ENCODE peak calls at places on chromosome 18, in ten cellular contexts. Y is CD4-positive, alpha-beta T cell; L is choroid plexus epithelial cell; Z is nephron progenitor cell; X is thoracic aorta; F is neural progenitor cell; M is foreskin fibroblast; T is HCT116; B is testis; O is AG09309. J is an unnamed sample.
A peak's percentile ranks its signal among the peaks of the same experiment; 100 is the strongest.

GRCh38 chr18:10453885-10454772 is at the start of gene APCDD1:
- DNase-seq in Z (peak; percentile 86), Y (no peak), T (no peak), L (no peak), O (no peak), M (peak; percentile 80), X (no peak), F (peak; percentile 90), B (peak; percentile 52), J (no peak)

GRCh38 chr18:12098389-12098788 is 4.7 kb downstream of the ANKRD62 start:
- DNase-seq in X (no peak), O (no peak), T (no peak), M (no peak), Y (no peak), F (no peak), Z (no peak), L (no peak), B (no peak), J (no peak)

GRCh38 chr18:79629249-79629558 is 50.4 kb upstream of the CTDP1 start:
- DNase-seq in Y (no peak), T (no peak), M (no peak), Z (no peak), X (no peak), O (no peak), L (no peak), F (no peak), B (no peak), J (no peak)

GRCh38 chr18:56233595-56233994 is 404.8 kb downstream of the TXNL1 start:
- DNase-seq in T (no peak), L (peak; percentile 79), M (peak; percentile 89), B (peak; percentile 60), F (no peak), Z (no peak), O (peak; percentile 69), Y (no peak), X (no peak), J (peak; percentile 77)

GRCh38 chr18:33472554-33472953 is 32.0 kb upstream of the CCDC178 start:
- DNase-seq in F (no peak), M (peak; percentile 1), L (no peak), B (no peak), Z (no peak), Y (no peak), O (no peak), T (no peak), X (no peak), J (no peak)

GRCh38 chr18:25005602-25006375 is 346.2 kb downstream of the ZNF521 start:
- DNase-seq in Z (no peak), Y (no peak), L (peak; percentile 25), O (no peak), T (no peak), X (no peak), F (no peak), B (no peak), M (peak; percentile 90), J (no peak)

GRCh38 chr18:38413202-38413601 is 847.6 kb upstream of the CELF4 start:
- DNase-seq in Z (no peak), B (no peak), O (no peak), L (no peak), X (no peak), F (no peak), M (no peak), Y (no peak), T (no peak), J (no peak)

GRCh38 chr18:31225668-31226067 is 63.0 kb upstream of the DSC1 start:
- DNase-seq in X (no peak), F (peak; percentile 83), O (no peak), B (no peak), L (peak; percentile 93), Y (no peak), M (no peak), T (no peak), Z (no peak), J (peak; percentile 57)

GRCh38 chr18:23945416-23946079 is 69.0 kb upstream of the TTC39C start:
- DNase-seq in Z (no peak), M (no peak), X (no peak), Y (no peak), O (no peak), F (no peak), L (no peak), T (no peak), B (no peak), J (no peak)

GRCh38 chr18:29449424-29449823 is 1272.5 kb upstream of the CDH2 start:
- DNase-seq in F (no peak), O (no peak), Y (no peak), Z (no peak), X (no peak), L (no peak), B (no peak), T (no peak), M (no peak), J (no peak)

GRCh38 chr18:39497819-39498218 is 1932.2 kb upstream of the CELF4 start:
- DNase-seq in F (no peak), X (no peak), T (no peak), L (no peak), B (no peak), O (no peak), Y (no peak), Z (no peak), M (peak; percentile 43), J (no peak)

DNA sequence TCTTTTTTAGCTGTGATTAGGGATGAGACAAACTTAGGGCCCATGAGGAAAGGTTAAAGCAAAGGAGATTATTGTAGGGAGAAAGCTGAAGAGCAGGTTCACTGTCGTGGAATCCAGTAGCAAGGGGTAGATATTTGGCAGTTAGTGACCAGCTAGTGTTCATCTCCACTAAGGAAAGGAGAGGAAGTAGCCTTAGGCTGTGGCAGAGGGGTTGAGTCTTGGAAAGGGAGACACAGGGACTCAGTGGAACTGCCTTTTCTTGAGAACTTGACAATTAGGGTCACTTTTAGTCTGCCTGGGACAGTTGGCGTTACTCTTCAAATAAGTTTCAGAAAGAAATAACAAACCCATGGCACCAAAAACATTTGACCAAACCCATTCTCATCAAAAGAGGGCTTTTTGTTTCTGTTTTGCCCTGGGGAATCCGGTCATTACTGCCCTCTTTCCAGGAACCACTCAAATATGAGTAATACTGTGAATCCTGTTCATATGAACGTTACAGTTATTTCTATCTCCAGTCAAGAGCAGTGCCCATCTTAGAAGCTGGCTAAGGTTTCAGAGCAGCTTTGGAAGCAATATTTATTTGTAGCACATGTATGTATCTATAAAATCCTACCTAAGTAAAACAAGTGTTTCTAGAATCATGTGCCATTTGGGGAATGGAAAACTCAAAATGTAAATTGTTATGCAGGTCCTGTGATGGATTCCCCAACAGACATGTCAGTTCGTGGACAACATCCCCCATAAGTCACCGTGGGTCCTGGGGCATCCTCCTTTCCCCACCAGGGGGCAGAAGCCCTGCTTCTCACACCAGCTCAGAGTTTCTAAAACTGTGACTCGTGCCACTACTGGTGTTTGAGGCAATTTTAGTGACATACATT is 77.3 kb upstream of the PHLPP1 start:
- DNase-seq in X (no peak), F (peak; percentile 38), Y (peak; percentile 25), T (peak; percentile 44), M (no peak), B (peak; percentile 30), L (peak; percentile 33), O (no peak), Z (no peak), J (peak; percentile 51)
- TF ChIP-seq CTCF in X (no peak), F (peak; percentile 58), Y (peak; percentile 46), T (peak; percentile 89), M (peak; percentile 41), B (peak; percentile 38), L (peak; percentile 70), O (peak; percentile 44), Z (peak; percentile 30), J (peak; percentile 33)

GRCh38 chr18:3016584-3017292 is 3.8 kb upstream of the LPIN2 start:
- DNase-seq in Z (no peak), L (peak; percentile 21), F (no peak), Y (no peak), B (no peak), M (peak; percentile 39), T (no peak), O (no peak), X (no peak), J (no peak)
- TF ChIP-seq CTCF in Z (no peak), L (no peak), F (no peak), Y (no peak), B (no peak), M (no peak), T (no peak), O (no peak), X (no peak), J (no peak)

GRCh38 chr18:45353530-45353929 is 261.7 kb upstream of the SLC14A2 start:
- DNase-seq in M (no peak), T (no peak), B (no peak), L (no peak), Y (no peak), X (no peak), Z (no peak), F (no peak), O (no peak), J (peak; percentile 57)

GRCh38 chr18:45352874-45353273 is 262.4 kb upstream of the SLC14A2 start:
- DNase-seq in Z (no peak), T (no peak), M (no peak), X (no peak), L (no peak), Y (no peak), B (no peak), F (no peak), O (no peak), J (no peak)

GRCh38 chr18:45357681-45358470 is 257.4 kb upstream of the SLC14A2 start:
- DNase-seq in M (no peak), Z (peak; percentile 20), O (no peak), Y (no peak), T (no peak), X (no peak), F (no peak), B (no peak), L (no peak), J (no peak)

GRCh38 chr18:45359275-45360009 is 255.8 kb upstream of the SLC14A2 start:
- DNase-seq in L (no peak), O (no peak), X (no peak), F (no peak), M (no peak), Z (no peak), Y (no peak), T (no peak), B (no peak), J (no peak)

DNA sequence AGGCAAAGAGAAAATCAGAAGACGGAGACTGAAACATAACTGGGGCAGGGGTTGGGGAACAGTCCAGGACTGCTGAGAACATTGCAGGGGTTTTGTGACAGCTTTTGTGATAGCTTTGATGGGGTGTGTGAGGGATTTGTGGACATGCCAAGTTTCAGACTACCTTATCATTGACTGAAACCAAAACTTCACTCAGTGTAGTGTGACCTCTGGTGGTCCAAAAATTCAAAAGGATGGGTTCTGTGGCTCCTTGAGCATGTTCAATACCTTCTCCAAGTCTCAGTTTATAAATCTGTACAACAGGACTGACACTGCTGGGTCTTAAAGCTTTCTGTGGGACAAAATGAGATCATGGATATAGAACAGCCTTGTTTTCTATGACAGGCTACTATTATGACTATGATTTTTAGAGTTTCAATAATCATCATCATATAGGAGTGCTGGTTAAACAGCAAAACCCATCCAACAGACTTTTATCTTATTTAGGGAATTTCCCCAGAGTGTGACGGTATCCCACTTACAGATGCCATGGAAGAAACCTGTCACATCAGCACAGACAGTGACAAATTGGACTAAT is 259.2 kb upstream of the SLC14A2 start:
- DNase-seq in T (no peak), O (no peak), F (no peak), Y (no peak), L (no peak), Z (no peak), B (no peak), M (no peak), X (no peak), J (no peak)
- TF ChIP-seq CTCF in T (no peak), O (no peak), F (peak; percentile 21), Y (no peak), L (peak; percentile 3), Z (no peak), B (no peak), M (no peak), X (no peak), J (no peak)

GRCh38 chr18:74353169-74353775 is 37.6 kb downstream of the C18orf63 start:
- DNase-seq in O (peak; percentile 50), M (peak; percentile 90), T (peak; percentile 29), X (peak; percentile 26), F (peak; percentile 76), B (peak; percentile 87), Z (peak; percentile 54), L (peak; percentile 92), Y (peak; percentile 45), J (peak; percentile 61)
- TF ChIP-seq CTCF in O (peak; percentile 87), M (peak; percentile 87), T (peak; percentile 59), X (peak; percentile 66), F (peak; percentile 78), B (peak; percentile 46), Z (peak; percentile 54), L (peak; percentile 97), Y (peak; percentile 85), J (peak; percentile 55)

J was measured in MCF 10A.